ENCODE peak calls at places on chromosome 22, in ten cellular contexts. One of them, this sample, is unnamed.

GRCh38 chr22:47568700-47569099 is 806.2 kb downstream of the TBC1D22A start:
- DNase-seq in neural progenitor cell: no peak
- DNase-seq in HepG2: no peak
- DNase-seq in GM23338: no peak
- DNase-seq in keratinocyte: no peak
- DNase-seq in GM23248: no peak
- DNase-seq in SK-N-MC: no peak
- DNase-seq in mammary epithelial cell: no peak
- DNase-seq in fibroblast of lung: no peak
- DNase-seq in hepatocyte: no peak
- DNase-seq in this sample: no peak

GRCh38 chr22:17213976-17214375 is 5.3 kb downstream of the ADA2 start:
- DNase-seq in fibroblast of lung: peak
- DNase-seq in GM23248: peak
- DNase-seq in neural progenitor cell: peak
- DNase-seq in hepatocyte: peak
- DNase-seq in HepG2: peak
- DNase-seq in keratinocyte: no peak
- DNase-seq in mammary epithelial cell: no peak
- DNase-seq in SK-N-MC: no peak
- DNase-seq in GM23338: peak
- DNase-seq in this sample: no peak

GRCh38 chr22:26990503-26991189 is 333.3 kb downstream of the MIAT start:
- DNase-seq in fibroblast of lung: no peak
- DNase-seq in keratinocyte: no peak
- DNase-seq in hepatocyte: no peak
- DNase-seq in mammary epithelial cell: no peak
- DNase-seq in neural progenitor cell: no peak
- DNase-seq in HepG2: no peak
- DNase-seq in SK-N-MC: no peak
- DNase-seq in GM23248: no peak
- DNase-seq in GM23338: no peak
- DNase-seq in this sample: no peak

GRCh38 chr22:30424471-30425326 is 869 bp upstream of the MTFP1 start:
- DNase-seq in SK-N-MC: no peak
- DNase-seq in mammary epithelial cell: peak
- DNase-seq in hepatocyte: peak
- DNase-seq in HepG2: no peak
- DNase-seq in GM23248: peak
- DNase-seq in fibroblast of lung: no peak
- DNase-seq in GM23338: peak
- DNase-seq in neural progenitor cell: peak
- DNase-seq in keratinocyte: no peak
- DNase-seq in this sample: peak

GRCh38 chr22:27554841-27555456 is 246.6 kb downstream of the MN1 start:
- DNase-seq in HepG2: no peak
- DNase-seq in hepatocyte: no peak
- DNase-seq in fibroblast of lung: no peak
- DNase-seq in GM23248: peak
- DNase-seq in neural progenitor cell: no peak
- DNase-seq in mammary epithelial cell: no peak
- DNase-seq in GM23338: no peak
- DNase-seq in keratinocyte: no peak
- DNase-seq in SK-N-MC: no peak
- DNase-seq in this sample: no peak

GRCh38 chr22:48320048-48320655 is 1507.5 kb downstream of the BRD1 start:
- DNase-seq in GM23248: no peak
- DNase-seq in keratinocyte: no peak
- DNase-seq in GM23338: no peak
- DNase-seq in fibroblast of lung: no peak
- DNase-seq in HepG2: no peak
- DNase-seq in hepatocyte: no peak
- DNase-seq in neural progenitor cell: no peak
- DNase-seq in mammary epithelial cell: no peak
- DNase-seq in SK-N-MC: no peak
- DNase-seq in this sample: no peak

GRCh38 chr22:31451709-31452571 is 37.7 kb downstream of the EIF4ENIF1 start:
- DNase-seq in mammary epithelial cell: peak
- DNase-seq in hepatocyte: peak
- DNase-seq in SK-N-MC: no peak
- DNase-seq in GM23338: peak
- DNase-seq in fibroblast of lung: peak
- DNase-seq in HepG2: peak
- DNase-seq in keratinocyte: no peak
- DNase-seq in neural progenitor cell: peak
- DNase-seq in GM23248: peak
- DNase-seq in this sample: peak

GRCh38 chr22:21108379-21109115 is 62.8 kb downstream of the LRRC74B start:
- DNase-seq in SK-N-MC: no peak
- DNase-seq in hepatocyte: no peak
- DNase-seq in keratinocyte: no peak
- DNase-seq in HepG2: no peak
- DNase-seq in fibroblast of lung: peak
- DNase-seq in GM23248: peak
- DNase-seq in neural progenitor cell: no peak
- DNase-seq in mammary epithelial cell: no peak
- DNase-seq in GM23338: no peak
- DNase-seq in this sample: no peak

GRCh38 chr22:38872831-38873248 is 824 bp upstream of the CBX6 start:
- DNase-seq in GM23338: peak
- DNase-seq in SK-N-MC: no peak
- DNase-seq in GM23248: peak
- DNase-seq in fibroblast of lung: peak
- DNase-seq in keratinocyte: no peak
- DNase-seq in hepatocyte: peak
- DNase-seq in mammary epithelial cell: no peak
- DNase-seq in HepG2: no peak
- DNase-seq in neural progenitor cell: peak
- DNase-seq in this sample: peak

DNA sequence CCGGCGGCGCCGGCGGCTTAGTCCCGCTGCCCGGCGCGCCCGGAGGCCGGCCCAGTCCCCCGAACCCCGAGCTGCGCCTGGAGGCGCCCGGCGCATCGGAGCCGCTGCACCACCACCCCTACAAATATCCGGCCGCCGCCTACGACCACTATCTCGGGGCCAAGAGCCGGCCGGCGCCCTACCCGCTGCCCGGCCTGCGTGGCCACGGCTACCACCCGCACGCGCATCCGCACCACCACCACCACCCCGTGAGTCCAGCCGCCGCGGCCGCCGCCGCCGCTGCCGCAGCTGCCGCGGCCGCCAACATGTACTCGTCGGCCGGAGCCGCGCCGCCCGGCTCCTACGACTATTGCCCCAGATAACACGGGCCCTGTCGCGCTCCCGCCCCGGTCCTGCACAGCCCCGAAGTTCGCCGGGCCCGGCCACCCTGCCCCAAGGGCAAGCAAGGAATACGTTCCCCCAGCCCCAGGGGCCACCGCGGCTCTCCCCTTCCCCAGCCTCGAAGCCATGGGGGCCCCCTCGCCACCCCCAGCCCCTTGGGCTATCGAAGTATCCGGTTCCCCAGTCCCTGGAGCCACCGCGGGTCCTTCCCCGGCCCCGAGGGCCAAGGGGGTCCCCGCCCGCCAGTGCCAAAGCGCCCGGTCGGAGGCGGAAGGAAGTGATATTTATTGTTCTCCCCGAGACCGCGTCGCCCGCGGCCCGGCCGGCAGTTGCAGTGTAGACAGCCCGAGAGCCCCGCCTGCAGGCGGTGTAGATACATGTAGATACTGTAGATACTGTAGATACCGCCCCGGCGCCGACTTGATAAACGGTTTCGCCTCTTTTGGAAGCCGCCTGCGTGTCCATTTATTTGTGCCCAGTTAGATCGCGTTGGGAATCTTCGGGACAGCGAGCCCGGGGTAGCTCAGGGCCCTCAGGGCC is 6.2 kb downstream of the TBX1 start:
- DNase-seq in HepG2: no peak
- DNase-seq in mammary epithelial cell: no peak
- DNase-seq in fibroblast of lung: no peak
- DNase-seq in GM23248: peak
- DNase-seq in GM23338: peak
- DNase-seq in SK-N-MC: no peak
- DNase-seq in neural progenitor cell: peak
- DNase-seq in hepatocyte: peak
- DNase-seq in keratinocyte: no peak
- DNase-seq in this sample: no peak
- TF ChIP-seq EZH2 in HepG2: peak
- TF ChIP-seq EZH2 in mammary epithelial cell: no peak
- TF ChIP-seq EZH2 in fibroblast of lung: peak
- TF ChIP-seq EZH2 in GM23248: no peak
- TF ChIP-seq EZH2 in GM23338: peak
- TF ChIP-seq EZH2 in SK-N-MC: no peak
- TF ChIP-seq EZH2 in neural progenitor cell: peak
- TF ChIP-seq EZH2 in hepatocyte: peak
- TF ChIP-seq EZH2 in keratinocyte: no peak
- TF ChIP-seq EZH2 in this sample: peak

DNA sequence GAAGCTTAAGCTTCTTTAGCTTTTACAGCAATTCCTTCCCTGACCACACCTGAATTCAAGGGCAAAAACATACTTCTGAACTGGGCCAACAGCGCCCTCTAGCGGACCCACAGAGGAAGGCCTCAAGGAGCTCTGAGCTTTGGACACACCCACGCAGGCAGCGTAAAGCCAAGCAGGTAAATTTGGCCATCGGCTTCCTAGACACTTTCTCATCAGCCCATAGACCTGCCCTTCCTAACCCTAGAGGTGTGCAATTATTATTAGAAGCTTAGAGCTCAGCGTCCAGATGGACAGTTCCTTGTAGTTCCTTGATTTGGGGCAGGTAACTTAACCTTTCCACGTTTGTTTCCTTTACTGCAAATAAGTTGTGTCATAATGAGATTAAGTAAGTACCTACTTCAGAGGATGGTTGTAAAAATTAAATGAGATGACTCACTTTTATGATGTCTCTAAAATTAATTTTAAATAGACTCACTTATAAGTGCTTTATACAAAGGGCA is 25.7 kb upstream of the HMGXB4 start:
- DNase-seq in mammary epithelial cell: peak
- DNase-seq in fibroblast of lung: peak
- DNase-seq in GM23248: peak
- DNase-seq in hepatocyte: peak
- DNase-seq in neural progenitor cell: peak
- DNase-seq in SK-N-MC: peak
- DNase-seq in HepG2: peak
- DNase-seq in GM23338: peak
- DNase-seq in keratinocyte: peak
- DNase-seq in this sample: peak
- H3K27ac ChIP-seq in mammary epithelial cell: no peak
- H3K27ac ChIP-seq in fibroblast of lung: no peak
- H3K27ac ChIP-seq in GM23248: no peak
- H3K27ac ChIP-seq in hepatocyte: no peak
- H3K27ac ChIP-seq in neural progenitor cell: no peak
- H3K27ac ChIP-seq in SK-N-MC: no peak
- H3K27ac ChIP-seq in HepG2: no peak
- H3K27ac ChIP-seq in GM23338: no peak
- H3K27ac ChIP-seq in keratinocyte: no peak
- H3K27ac ChIP-seq in this sample: no peak

GRCh38 chr22:40671369-40671768 is 7.9 kb upstream of the MCHR1 start:
- DNase-seq in mammary epithelial cell: no peak
- DNase-seq in fibroblast of lung: no peak
- DNase-seq in GM23338: peak
- DNase-seq in GM23248: no peak
- DNase-seq in hepatocyte: no peak
- DNase-seq in keratinocyte: no peak
- DNase-seq in HepG2: no peak
- DNase-seq in neural progenitor cell: no peak
- DNase-seq in SK-N-MC: no peak
- DNase-seq in this sample: no peak

GRCh38 chr22:40673017-40673416 is 6.3 kb upstream of the MCHR1 start:
- DNase-seq in SK-N-MC: no peak
- DNase-seq in neural progenitor cell: no peak
- DNase-seq in GM23248: no peak
- DNase-seq in fibroblast of lung: no peak
- DNase-seq in keratinocyte: no peak
- DNase-seq in hepatocyte: no peak
- DNase-seq in mammary epithelial cell: no peak
- DNase-seq in HepG2: no peak
- DNase-seq in GM23338: no peak
- DNase-seq in this sample: no peak

GRCh38 chr22:40676644-40677043 is 2.6 kb upstream of the MCHR1 start:
- DNase-seq in hepatocyte: no peak
- DNase-seq in GM23338: no peak
- DNase-seq in fibroblast of lung: no peak
- DNase-seq in neural progenitor cell: no peak
- DNase-seq in HepG2: no peak
- DNase-seq in mammary epithelial cell: peak
- DNase-seq in GM23248: no peak
- DNase-seq in SK-N-MC: no peak
- DNase-seq in keratinocyte: no peak
- DNase-seq in this sample: no peak

GRCh38 chr22:40671796-40672360 is 7.4 kb upstream of the MCHR1 start:
- DNase-seq in GM23248: no peak
- DNase-seq in mammary epithelial cell: no peak
- DNase-seq in SK-N-MC: no peak
- DNase-seq in fibroblast of lung: no peak
- DNase-seq in HepG2: no peak
- DNase-seq in neural progenitor cell: no peak
- DNase-seq in GM23338: no peak
- DNase-seq in hepatocyte: no peak
- DNase-seq in keratinocyte: no peak
- DNase-seq in this sample: no peak

DNA sequence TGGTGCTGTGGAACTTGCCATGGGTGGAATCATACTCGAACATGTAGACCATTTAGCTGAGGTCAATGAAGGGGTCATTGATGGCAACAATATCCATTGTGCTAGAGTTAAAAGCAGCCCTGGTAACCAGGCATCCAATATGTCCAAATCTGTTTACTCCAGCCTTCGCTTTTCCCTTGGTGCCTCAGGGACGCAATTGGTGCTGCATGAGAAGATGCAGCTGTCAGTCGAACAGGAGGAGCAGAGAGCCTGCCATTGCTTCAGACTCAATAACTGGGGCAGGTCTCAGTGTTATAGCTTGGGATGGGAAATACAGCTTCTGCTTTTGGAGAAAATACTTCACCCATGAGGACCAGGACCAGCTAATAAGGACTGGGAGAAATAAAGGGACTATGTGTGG is 5.0 kb upstream of the MCHR1 start:
- DNase-seq in GM23248: no peak
- DNase-seq in SK-N-MC: no peak
- DNase-seq in fibroblast of lung: peak
- DNase-seq in HepG2: no peak
- DNase-seq in neural progenitor cell: no peak
- DNase-seq in GM23338: no peak
- DNase-seq in hepatocyte: no peak
- DNase-seq in mammary epithelial cell: no peak
- DNase-seq in keratinocyte: no peak
- DNase-seq in this sample: no peak
- TF ChIP-seq EZH2 in GM23248: no peak
- TF ChIP-seq EZH2 in SK-N-MC: no peak
- TF ChIP-seq EZH2 in fibroblast of lung: no peak
- TF ChIP-seq EZH2 in HepG2: no peak
- TF ChIP-seq EZH2 in neural progenitor cell: no peak
- TF ChIP-seq EZH2 in GM23338: no peak
- TF ChIP-seq EZH2 in hepatocyte: no peak
- TF ChIP-seq EZH2 in mammary epithelial cell: no peak
- TF ChIP-seq EZH2 in keratinocyte: no peak
- TF ChIP-seq EZH2 in this sample: no peak

DNA sequence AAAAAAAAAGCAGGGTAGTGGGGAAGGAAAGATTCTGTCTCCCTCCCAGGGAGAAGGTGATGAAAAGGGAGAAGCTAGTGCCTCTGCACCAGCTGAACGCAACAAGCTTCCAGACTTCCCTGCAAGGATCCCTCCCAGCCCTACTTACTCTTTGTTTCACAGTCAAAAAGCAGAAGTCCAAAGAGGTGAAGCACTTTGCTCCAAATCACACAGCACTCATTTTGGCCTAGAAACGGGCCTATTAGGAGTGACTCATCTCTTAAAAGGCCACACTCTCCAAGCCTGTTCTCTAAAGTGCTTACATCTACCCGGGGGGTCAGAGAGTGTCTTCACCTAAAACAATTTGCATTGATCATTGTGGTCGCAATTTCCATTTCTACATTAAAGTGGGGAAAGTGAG is 17.7 kb upstream of the GRK3 start:
- DNase-seq in neural progenitor cell: no peak
- DNase-seq in fibroblast of lung: no peak
- DNase-seq in mammary epithelial cell: no peak
- DNase-seq in HepG2: no peak
- DNase-seq in hepatocyte: no peak
- DNase-seq in SK-N-MC: no peak
- DNase-seq in GM23248: no peak
- DNase-seq in keratinocyte: no peak
- DNase-seq in GM23338: no peak
- DNase-seq in this sample: no peak
- H3K27ac ChIP-seq in neural progenitor cell: no peak
- H3K27ac ChIP-seq in fibroblast of lung: no peak
- H3K27ac ChIP-seq in mammary epithelial cell: no peak
- H3K27ac ChIP-seq in HepG2: no peak
- H3K27ac ChIP-seq in hepatocyte: no peak
- H3K27ac ChIP-seq in SK-N-MC: no peak
- H3K27ac ChIP-seq in GM23248: no peak
- H3K27ac ChIP-seq in keratinocyte: no peak
- H3K27ac ChIP-seq in GM23338: no peak
- H3K27ac ChIP-seq in this sample: no peak